ENCODE peak calls at places on chromosomes 3 and 15, in six cellular contexts. G, D, E, P, S and B are unnamed samples.

GRCh38 chr3:37609711-37610110 is 252.0 kb upstream of the CTDSPL start:
- DNase-seq in G (no peak), S (no peak), P (no peak), E (no peak), D (no peak), B (no peak)

GRCh38 chr15:75307778-75308390 is 25.2 kb downstream of the GOLGA6D start:
- DNase-seq in S (no peak), G (peak; percentile 67), D (peak; percentile 67), E (no peak), P (no peak), B (no peak)

GRCh38 chr3:18786924-18787323 is 361.4 kb upstream of the KCNH8 start:
- DNase-seq in D (no peak), S (no peak), G (no peak), P (no peak), E (no peak), B (no peak)

GRCh38 chr3:28139288-28139687 is 102.1 kb upstream of the CMC1 start:
- DNase-seq in D (no peak), G (no peak), S (peak; percentile 64), E (no peak), P (no peak), B (no peak)

GRCh38 chr3:171340415-171340814 is 119.8 kb downstream of the TNIK start:
- DNase-seq in P (no peak), D (no peak), E (no peak), G (no peak), S (no peak), B (no peak)

GRCh38 chr3:53375019-53375418 is 27.7 kb upstream of the DCP1A start:
- DNase-seq in D (peak; percentile 76), S (peak; percentile 80), G (peak; percentile 77), E (peak; percentile 20), P (peak; percentile 5), B (peak; percentile 16)

GRCh38 chr3:114223146-114223545 is 14.2 kb downstream of the ZNF80 start:
- DNase-seq in E (no peak), D (no peak), P (no peak), S (no peak), G (no peak), B (no peak)

GRCh38 chr3:12451960-12452359 is 32.3 kb upstream of the TSEN2 start:
- DNase-seq in P (no peak), E (no peak), S (no peak), G (peak; percentile 26), D (no peak), B (no peak)

GRCh38 chr15:96146711-96147110 is 183.8 kb upstream of the NR2F2 start:
- DNase-seq in D (no peak), E (no peak), S (no peak), G (no peak), P (no peak), B (no peak)

GRCh38 chr3:79162653-79163052 is 605.1 kb downstream of the ROBO1 start:
- DNase-seq in G (no peak), P (no peak), S (no peak), D (no peak), E (no peak), B (no peak)

GRCh38 chr15:66570327-66570726 is 4.5 kb upstream of the LCTL start:
- DNase-seq in P (no peak), G (peak; percentile 32), S (peak; percentile 19), D (no peak), E (no peak), B (no peak)

GRCh38 chr3:31724681-31725080 is 192.0 kb downstream of the STT3B start:
- DNase-seq in S (no peak), P (no peak), E (no peak), G (no peak), D (peak; percentile 40), B (no peak)

GRCh38 chr15:101554115-101554915 is 64.8 kb upstream of the PCSK6 start:
- DNase-seq in D (no peak), G (no peak), E (no peak), S (no peak), P (no peak), B (no peak)

GRCh38 chr15:60326824-60327654 is 70.7 kb downstream of the ANXA2 start:
- DNase-seq in G (no peak), P (peak; percentile 13), D (peak; percentile 60), S (no peak), E (no peak), B (no peak)

GRCh38 chr3:171490901-171491300 is 30.7 kb upstream of the TNIK start:
- DNase-seq in P (no peak), S (no peak), G (no peak), E (no peak), D (no peak), B (no peak)

GRCh38 chr15:78766041-78766440 is 45.2 kb downstream of the ADAMTS7 start:
- DNase-seq in E (no peak), G (peak; percentile 25), D (no peak), S (peak; percentile 54), P (no peak), B (no peak)

GRCh38 chr3:113695818-113696645 is at the start of gene USF3:
- DNase-seq in P (peak; percentile 76), D (peak; percentile 85), S (peak; percentile 94), G (peak; percentile 92), E (peak; percentile 81), B (peak; percentile 78)

GRCh38 chr15:88981244-88982215 is 68.4 kb upstream of the MFGE8 start:
- DNase-seq in E (no peak), G (no peak), S (no peak), P (no peak), D (no peak), B (no peak)

GRCh38 chr15:52673734-52674133 is 5.5 kb downstream of the ATOSA start:
- DNase-seq in D (no peak), G (no peak), P (no peak), E (no peak), S (no peak), B (no peak)

GRCh38 chr3:64078966-64079365 is 55.7 kb upstream of the PSMD6 start:
- DNase-seq in D (no peak), G (no peak), S (no peak), P (no peak), E (no peak), B (no peak)

GRCh38 chr3:137509354-137510045 is 254.6 kb upstream of the SOX14 start:
- DNase-seq in E (no peak), D (no peak), S (no peak), G (no peak), P (no peak), B (no peak)

GRCh38 chr15:73630030-73630429 is 3.2 kb downstream of the NPTN start:
- DNase-seq in E (no peak), P (no peak), D (peak; percentile 31), S (no peak), G (no peak), B (no peak)

GRCh38 chr3:140153736-140154135 is 218.8 kb downstream of the CLSTN2 start:
- DNase-seq in S (no peak), G (no peak), E (no peak), D (no peak), P (no peak), B (no peak)

GRCh38 chr15:66588971-66589370 is 23.2 kb upstream of the LCTL start:
- DNase-seq in E (no peak), D (no peak), G (no peak), P (no peak), S (peak; percentile 42), B (no peak)

GRCh38 chr3:176521531-176522175 is 675.6 kb downstream of the TBL1XR1 start:
- DNase-seq in S (no peak), D (no peak), P (no peak), E (no peak), G (no peak), B (no peak)

GRCh38 chr15:98599911-98600685 is 48.2 kb upstream of the IGF1R start:
- DNase-seq in G (peak; percentile 52), D (no peak), S (peak; percentile 82), E (no peak), P (peak; percentile 6), B (peak; percentile 17)

GRCh38 chr3:632571-633170 is 436.1 kb downstream of the CHL1 start:
- DNase-seq in S (no peak), E (no peak), G (peak; percentile 61), D (peak; percentile 67), P (peak; percentile 2), B (no peak)

GRCh38 chr3:187112934-187113793 is 26.1 kb downstream of the RPL39L start:
- DNase-seq in E (no peak), P (no peak), G (no peak), S (no peak), D (peak; percentile 36), B (no peak)

GRCh38 chr3:30770387-30770786 is 124.1 kb downstream of the GADL1 start:
- DNase-seq in E (no peak), S (peak; percentile 56), D (no peak), G (no peak), P (no peak), B (no peak)

GRCh38 chr3:124834723-124835718 is 52.1 kb downstream of the ITGB5 start:
- DNase-seq in D (peak; percentile 37), G (peak; percentile 83), P (peak; percentile 30), S (peak; percentile 80), E (peak; percentile 19), B (peak; percentile 59)